ENCODE peak calls at places on chromosomes 3 and 15, in five cellular contexts. N, H, C, A and F are unnamed samples.

GRCh38 chr3:140268610-140269009 is 333.6 kb downstream of the CLSTN2 start:
- DNase-seq in H (no peak), N (no peak), C (no peak), A (no peak), F (no peak)

GRCh38 chr3:168559012-168559411 is 463.3 kb upstream of the GOLIM4 start:
- DNase-seq in A (no peak), N (no peak), H (no peak), C (no peak), F (no peak)

GRCh38 chr3:131485116-131485515 is 17.7 kb downstream of the MRPL3 start:
- DNase-seq in N (no peak), H (no peak), A (no peak), C (no peak), F (no peak)

GRCh38 chr15:92098869-92099268 is 245.4 kb downstream of the SLCO3A1 start:
- DNase-seq in N (no peak), H (peak), C (no peak), A (no peak), F (no peak)

GRCh38 chr3:56125358-56126005 is 342.8 kb downstream of the ERC2 start:
- DNase-seq in A (peak), H (no peak), C (no peak), N (peak), F (peak)

GRCh38 chr15:78605680-78606079 is 15.1 kb downstream of the CHRNA3 start:
- DNase-seq in C (no peak), H (no peak), N (no peak), A (no peak), F (no peak)

GRCh38 chr3:188270423-188270972 is 116.5 kb downstream of the LPP start:
- DNase-seq in C (no peak), H (no peak), A (peak), N (no peak), F (peak)

GRCh38 chr3:143135150-143135549 is 15.6 kb downstream of the CHST2 start:
- DNase-seq in C (no peak), N (peak), H (no peak), A (peak), F (peak)

GRCh38 chr15:58462973-58463663 is 31.3 kb downstream of the LIPC start:
- DNase-seq in H (no peak), C (no peak), N (no peak), A (no peak), F (no peak)

GRCh38 chr3:194165619-194166018 is 29.7 kb downstream of the HES1 start:
- DNase-seq in N (no peak), H (no peak), C (no peak), A (no peak), F (no peak)

GRCh38 chr3:178397836-178398235 is 138.4 kb upstream of the KCNMB2 start:
- DNase-seq in A (no peak), N (no peak), H (no peak), C (no peak), F (no peak)

GRCh38 chr3:143712522-143712921 is 135.7 kb downstream of the SLC9A9 start:
- DNase-seq in N (no peak), H (no peak), C (no peak), A (no peak), F (no peak)

GRCh38 chr3:33636125-33636855 is 81.8 kb downstream of the CLASP2 start:
- DNase-seq in A (peak), H (no peak), N (peak), C (no peak), F (peak)

GRCh38 chr3:151871639-151872468 is 1.6 kb upstream of the SUCNR1 start:
- DNase-seq in H (no peak), A (no peak), C (no peak), N (no peak), F (no peak)

GRCh38 chr3:60403866-60404265 is 847.4 kb downstream of the FHIT start:
- DNase-seq in A (no peak), C (no peak), H (no peak), N (no peak), F (no peak)

GRCh38 chr3:147405552-147406254 is 640 bp downstream of the ZIC4 start:
- DNase-seq in A (no peak), C (no peak), N (no peak), H (peak), F (no peak)

GRCh38 chr15:75149911-75150709 is 51.6 kb upstream of the C15orf39 start:
- DNase-seq in A (no peak), N (peak), C (no peak), H (no peak), F (peak)

GRCh38 chr3:11699083-11699427 is 55.3 kb upstream of the VGLL4 start:
- DNase-seq in A (no peak), H (no peak), C (no peak), N (peak), F (peak)

GRCh38 chr3:22115581-22115980 is 364.6 kb upstream of the ZNF385D start:
- DNase-seq in N (no peak), A (no peak), H (no peak), C (no peak), F (peak)

GRCh38 chr15:92666780-92667179 is 11.2 kb upstream of the FAM174B start:
- DNase-seq in N (no peak), H (no peak), A (no peak), C (no peak), F (no peak)

GRCh38 chr3:86388848-86389247 is 602.1 kb downstream of the VGLL3 start:
- DNase-seq in A (no peak), N (no peak), C (no peak), H (no peak), F (no peak)

GRCh38 chr3:42736081-42736480 is 33.5 kb upstream of the HHATL start:
- DNase-seq in C (no peak), A (no peak), H (no peak), N (no peak), F (no peak)

GRCh38 chr3:178518660-178519396 is 17.4 kb upstream of the KCNMB2 start:
- DNase-seq in N (no peak), H (no peak), C (no peak), A (no peak), F (peak)

GRCh38 chr3:142849148-142849547 is 39.7 kb downstream of the PCOLCE2 start:
- DNase-seq in A (no peak), H (no peak), C (no peak), N (no peak), F (peak)

GRCh38 chr3:130395916-130396315 is 50.4 kb downstream of the COL6A5 start:
- DNase-seq in A (no peak), C (no peak), N (peak), H (no peak), F (peak)